ENCODE peak calls at places on chromosomes 4 and X, in four cellular contexts. S is H1, J is K562, G is HepG2. F is an unnamed sample.

GRCh38 chr4:154073107-154073817 is 284.4 kb upstream of the SFRP2 start:
- DNase-seq in S (no peak), J (no peak), G (no peak), F (no peak)

GRCh38 chr4:118811832-118812231 is 24.1 kb downstream of the SEC24D start:
- DNase-seq in S (no peak), J (no peak), G (no peak), F (no peak)

GRCh38 chr4:144948009-144948408 is 150.0 kb downstream of the ANAPC10 start:
- DNase-seq in S (no peak), J (no peak), G (peak), F (no peak)

GRCh38 chr4:94400191-94400590 is 51.6 kb upstream of the PDLIM5 start:
- DNase-seq in S (no peak), J (no peak), G (no peak), F (no peak)

GRCh38 chr4:115763051-115763450 is 649.6 kb upstream of the NDST4 start:
- DNase-seq in S (no peak), J (no peak), G (no peak), F (no peak)

GRCh38 chr4:182343435-182343834 is 100.2 kb downstream of the TENM3 start:
- DNase-seq in S (peak), J (no peak), G (no peak), F (no peak)

GRCh38 chrX:10726647-10727046 is 106.3 kb upstream of the MID1 start:
- DNase-seq in S (no peak), J (no peak), G (no peak), F (no peak)

GRCh38 chrX:51896626-51897025 is 3.2 kb downstream of the MAGED1 start:
- DNase-seq in S (no peak), J (no peak), G (no peak), F (no peak)

GRCh38 chrX:41935827-41936226 is 12.5 kb upstream of the CASK start:
- DNase-seq in S (no peak), J (no peak), G (no peak), F (no peak)

GRCh38 chr4:123826896-123827295 is 430.3 kb downstream of the SPRY1 start:
- DNase-seq in S (no peak), J (no peak), G (no peak), F (no peak)

GRCh38 chrX:2320089-2320488 is 180.7 kb downstream of the DHRSX start:
- DNase-seq in S (no peak), J (peak), G (no peak), F (no peak)

GRCh38 chr4:101156619-101157310 is 190.6 kb downstream of the PPP3CA start:
- DNase-seq in S (no peak), J (no peak), G (no peak), F (no peak)

GRCh38 chr4:101157415-101158135 is 189.8 kb downstream of the PPP3CA start:
- DNase-seq in S (no peak), J (no peak), G (no peak), F (no peak)

GRCh38 chr4:101153653-101154052 is 193.7 kb downstream of the PPP3CA start:
- DNase-seq in S (no peak), J (no peak), G (no peak), F (no peak)

GRCh38 chr4:101155859-101156430 is 191.4 kb downstream of the PPP3CA start:
- DNase-seq in S (no peak), J (no peak), G (no peak), F (no peak)

GRCh38 chr4:101155368-101155767 is 192.0 kb downstream of the PPP3CA start:
- DNase-seq in S (no peak), J (no peak), G (no peak), F (no peak)
- TF ChIP-seq GABPA in S (no peak), J (no peak), G (no peak), F (no peak)

DNA sequence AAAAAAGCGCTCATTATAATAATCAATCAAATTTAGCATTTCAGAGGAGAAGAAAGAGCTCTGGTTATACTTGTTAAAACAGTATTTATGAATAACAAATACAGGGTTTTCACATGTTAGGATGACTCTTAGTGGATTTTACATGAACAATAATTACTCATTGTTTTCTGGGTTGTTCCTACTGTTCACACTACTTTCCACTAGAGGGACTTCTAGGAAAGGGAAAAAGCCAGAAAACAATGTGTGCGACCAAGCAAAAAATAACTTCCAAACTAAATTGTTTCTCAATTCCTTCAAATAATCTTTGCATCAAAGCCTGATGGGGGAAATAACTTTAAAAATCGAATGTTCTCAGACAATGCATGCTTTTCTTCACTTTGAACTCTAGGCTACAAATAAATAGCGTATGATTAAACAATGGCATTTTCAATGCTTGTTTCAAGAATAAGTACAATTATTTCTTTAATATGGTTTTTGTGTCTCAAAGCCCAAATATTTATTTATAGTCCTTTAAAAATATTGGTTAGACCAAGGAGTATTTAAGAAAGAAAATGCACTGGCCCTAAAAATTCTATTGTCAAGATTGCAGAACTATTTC is 72.0 kb upstream of the ETNPPL start:
- DNase-seq in S (no peak), J (peak), G (peak), F (no peak)
- TF ChIP-seq KDM1A in S (no peak), J (no peak), G (no peak), F (no peak)

GRCh38 chr4:54553001-54553400 is 104.8 kb upstream of the KIT start:
- DNase-seq in S (no peak), J (no peak), G (no peak), F (no peak)
- TF ChIP-seq GABPA in S (no peak), J (no peak), G (no peak), F (no peak)

GRCh38 chr4:152784490-152785195 is 4.9 kb downstream of the ARFIP1 start:
- DNase-seq in S (no peak), J (peak), G (peak), F (no peak)
- TF ChIP-seq KDM1A in S (no peak), J (no peak), G (no peak), F (no peak)

GRCh38 chrX:103343105-103343504 is 13.1 kb downstream of the TCEAL7 start:
- DNase-seq in S (no peak), J (peak), G (no peak), F (no peak)
- TF ChIP-seq GABPA in S (no peak), J (no peak), G (no peak), F (no peak)

GRCh38 chrX:77894921-77895886 is at the start of gene MAGT1:
- DNase-seq in S (peak), J (peak), G (peak), F (peak)
- TF ChIP-seq KDM1A in S (no peak), J (no peak), G (no peak), F (no peak)

GRCh38 chr4:173520921-173521473 is 9.0 kb downstream of the HAND2 start:
- DNase-seq in S (no peak), J (no peak), G (no peak), F (no peak)

GRCh38 chr4:173524218-173525117 is 5.6 kb downstream of the HAND2 start:
- DNase-seq in S (no peak), J (peak), G (no peak), F (no peak)

GRCh38 chr4:173521474-173522159 is 8.4 kb downstream of the HAND2 start:
- DNase-seq in S (peak), J (no peak), G (no peak), F (no peak)

GRCh38 chr4:173522160-173522873 is 7.7 kb downstream of the HAND2 start:
- DNase-seq in S (peak), J (peak), G (no peak), F (no peak)

DNA sequence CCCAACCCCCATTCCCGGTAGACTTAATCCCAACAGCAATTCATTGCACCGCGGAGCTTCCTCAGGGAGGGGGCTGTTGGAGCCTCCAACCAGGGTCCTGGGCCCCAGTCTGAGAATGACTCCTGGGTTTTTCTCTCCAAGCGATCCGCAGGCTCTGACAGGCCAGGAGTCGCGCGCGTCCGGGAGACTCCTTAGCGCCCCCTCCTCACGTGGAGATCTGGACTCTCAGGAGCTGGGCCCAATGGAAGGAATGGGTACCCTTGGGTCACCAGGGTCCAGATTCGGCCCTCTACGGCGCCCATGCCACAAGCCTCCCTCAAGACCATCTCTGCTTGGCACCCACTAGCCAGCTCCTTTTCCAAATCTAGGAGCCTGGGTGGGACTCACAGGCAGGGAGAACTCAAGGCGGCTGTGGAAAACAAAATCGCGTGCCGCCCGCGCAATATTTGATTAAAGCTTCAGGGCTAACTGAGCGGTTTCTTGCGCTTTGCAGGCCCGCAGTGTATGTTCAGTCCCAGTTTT is 7.1 kb downstream of the HAND2 start:
- DNase-seq in S (no peak), J (no peak), G (no peak), F (no peak)
- TF ChIP-seq GABPA in S (no peak), J (no peak), G (no peak), F (no peak)

F was measured in GM12878.